ENCODE peak calls at places on chromosomes 6 and 20, in four cellular contexts. L is mammary epithelial cell, H is H1, S is astrocyte. D is an unnamed sample.
A peak's percentile ranks its signal among the peaks of the same experiment; 100 is the strongest.

GRCh38 chr6:156934054-156934424 is 156.9 kb downstream of the ARID1B start:
- DNase-seq in L (peak; percentile 16), H (no peak), S (no peak), D (no peak)

GRCh38 chr6:129251669-129252376 is 368.9 kb downstream of the LAMA2 start:
- DNase-seq in L (peak; percentile 58), H (peak; percentile 57), S (peak; percentile 61), D (peak; percentile 34)

GRCh38 chr6:52049252-52050050 is 38.0 kb downstream of the PKHD1 start:
- DNase-seq in L (peak; percentile 13), H (no peak), S (peak; percentile 8), D (no peak)

GRCh38 chr20:47318596-47319516 is 37.6 kb downstream of the ZMYND8 start:
- DNase-seq in L (peak; percentile 63), H (no peak), S (peak; percentile 66), D (peak; percentile 84)

GRCh38 chr6:139539852-139540251 is 165.4 kb upstream of the CITED2 start:
- DNase-seq in L (no peak), H (peak; percentile 34), S (peak; percentile 97), D (peak; percentile 85)

GRCh38 chr6:122872311-122872710 is 83.3 kb downstream of the SMPDL3A start:
- DNase-seq in L (no peak), H (no peak), S (no peak), D (no peak)

GRCh38 chr20:14333734-14334133 is 3.7 kb downstream of the FLRT3 start:
- DNase-seq in L (no peak), H (no peak), S (no peak), D (no peak)

GRCh38 chr20:20060234-20060998 is 8.1 kb downstream of the CFAP61 start:
- DNase-seq in L (no peak), H (no peak), S (no peak), D (no peak)

GRCh38 chr6:85997206-85997605 is 354.5 kb upstream of the SYNCRIP start:
- DNase-seq in L (no peak), H (no peak), S (no peak), D (no peak)

GRCh38 chr6:158322724-158323560 is 10.7 kb downstream of the TULP4 start:
- DNase-seq in L (peak; percentile 89), H (no peak), S (peak; percentile 85), D (no peak)

GRCh38 chr20:17990278-17990972 is 21.6 kb downstream of the MGME1 start:
- DNase-seq in L (no peak), H (no peak), S (no peak), D (no peak)

GRCh38 chr6:148509789-148510581 is 167.3 kb downstream of the SASH1 start:
- DNase-seq in L (peak; percentile 79), H (no peak), S (peak; percentile 96), D (no peak)

GRCh38 chr6:31940256-31940664 is 5.6 kb upstream of the CFB start:
- DNase-seq in L (peak; percentile 32), H (no peak), S (peak; percentile 7), D (peak; percentile 83)

GRCh38 chr6:151493495-151494234 is at the start of gene CCDC170:
- DNase-seq in L (no peak), H (no peak), S (peak; percentile 5), D (peak; percentile 90)

GRCh38 chr6:130223508-130223907 is 757 bp upstream of the SAMD3 start:
- DNase-seq in L (peak; percentile 16), H (no peak), S (no peak), D (no peak)

GRCh38 chr6:69162811-69163210 is 527.7 kb downstream of the ADGRB3 start:
- DNase-seq in L (no peak), H (no peak), S (peak; percentile 29), D (no peak)

GRCh38 chr6:106315765-106316375 is 9.7 kb downstream of the ATG5 start:
- DNase-seq in L (peak; percentile 50), H (no peak), S (peak; percentile 12), D (no peak)

GRCh38 chr20:13229538-13229937 is 8.5 kb downstream of the ISM1 start:
- DNase-seq in L (no peak), H (no peak), S (no peak), D (no peak)

DNA sequence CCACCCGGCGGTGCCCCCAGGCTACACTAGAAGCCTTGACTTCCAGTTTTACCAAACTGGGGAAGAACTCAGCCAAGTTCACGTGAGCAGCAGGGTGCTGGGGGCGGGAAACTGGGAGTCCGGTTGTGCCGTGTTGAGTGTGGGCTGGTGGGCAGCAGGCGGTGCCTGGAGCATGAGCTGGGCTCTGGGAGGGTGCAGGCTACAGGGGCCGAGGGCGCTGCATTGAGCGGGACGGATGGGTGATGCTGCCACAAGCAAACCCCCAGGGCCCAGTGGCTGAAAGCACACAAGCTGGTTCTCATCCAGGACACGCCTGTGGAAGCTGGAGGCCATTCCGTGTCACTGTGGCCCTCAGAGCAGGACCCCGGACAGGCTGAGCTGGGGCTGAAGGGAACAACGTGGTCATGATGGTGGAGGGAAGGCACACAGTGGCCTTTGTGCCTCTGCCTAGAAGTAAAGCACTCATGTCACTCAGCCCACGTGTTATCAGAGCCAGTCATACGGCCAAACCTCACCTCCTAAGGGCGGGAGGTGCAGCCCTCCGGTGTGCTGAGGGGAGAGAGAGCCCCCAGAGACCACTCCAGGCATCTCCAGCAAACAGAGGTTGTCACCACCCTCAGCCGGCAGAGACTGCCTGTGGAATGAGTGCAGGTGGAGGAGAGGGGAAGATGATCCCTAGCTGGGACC is 29.5 kb downstream of the RBM38 start:
- DNase-seq in L (no peak), H (no peak), S (no peak), D (no peak)
- H2AFZ ChIP-seq in L (no peak overlapping the region), H (peak overlapping the region; percentile 3), S (no peak overlapping the region), D (no peak overlapping the region)

GRCh38 chr6:37225350-37226169 is 32.0 kb upstream of the TBC1D22B start:
- DNase-seq in L (no peak), H (no peak), S (no peak), D (no peak)
- H3K9me3 ChIP-seq in L (no peaks in the 10 kb centered on the region), H (no peaks in the 10 kb centered on the region), S (no peaks in the 10 kb centered on the region), D (no peaks in the 10 kb centered on the region)

DNA sequence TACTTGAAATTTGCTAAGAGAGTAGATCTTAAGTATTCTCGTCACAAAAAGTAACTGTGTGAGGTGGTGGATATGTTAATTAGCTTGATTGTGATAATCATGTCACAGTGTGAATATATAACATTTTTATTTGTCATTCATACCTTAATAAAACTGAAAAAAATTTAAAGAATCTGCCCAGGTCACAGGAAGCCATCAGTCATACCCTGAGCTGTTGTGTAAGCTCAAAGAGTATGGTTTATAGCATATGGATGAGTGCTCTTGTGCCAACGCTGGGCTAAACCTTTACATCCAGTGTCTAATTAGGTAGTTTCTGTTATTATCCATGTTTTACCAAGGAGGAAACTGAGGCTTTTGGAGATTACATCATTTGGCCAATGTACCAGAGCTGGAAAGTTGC is 11.3 kb downstream of the PKIG start:
- DNase-seq in L (no peak), H (no peak), S (no peak), D (no peak)
- H2AFZ ChIP-seq in L (no peak overlapping the region), H (no peak overlapping the region), S (no peak overlapping the region), D (no peak overlapping the region)

GRCh38 chr6:168496932-168497331 is 55.9 kb downstream of the SMOC2 start:
- DNase-seq in L (no peak), H (no peak), S (no peak), D (no peak)
- H3K9me3 ChIP-seq in L (peaks cover 44% of the 10 kb centered on the region), H (no peaks in the 10 kb centered on the region), S (no peaks in the 10 kb centered on the region), D (no peaks in the 10 kb centered on the region)

GRCh38 chr6:137313928-137314855 is 95.0 kb upstream of the IFNGR1 start:
- DNase-seq in L (peak; percentile 30), H (no peak), S (peak; percentile 47), D (peak; percentile 80)
- H2AFZ ChIP-seq in L (no peak overlapping the region), H (no peak overlapping the region), S (no peak overlapping the region), D (no peak overlapping the region)

GRCh38 chr20:56005389-56005715 is at the start of gene CBLN4:
- DNase-seq in L (no peak), H (no peak), S (no peak), D (no peak)
- H3K9me3 ChIP-seq in L (no peaks in the 10 kb centered on the region), H (peaks cover under 1% of the 10 kb centered on the region), S (no peaks in the 10 kb centered on the region), D (no peaks in the 10 kb centered on the region)

GRCh38 chr6:6859722-6860121 is 248.0 kb upstream of the RREB1 start:
- DNase-seq in L (no peak), H (no peak), S (no peak), D (no peak)
- H2AFZ ChIP-seq in L (no peak overlapping the region), H (no peak overlapping the region), S (no peak overlapping the region), D (no peak overlapping the region)

DNA sequence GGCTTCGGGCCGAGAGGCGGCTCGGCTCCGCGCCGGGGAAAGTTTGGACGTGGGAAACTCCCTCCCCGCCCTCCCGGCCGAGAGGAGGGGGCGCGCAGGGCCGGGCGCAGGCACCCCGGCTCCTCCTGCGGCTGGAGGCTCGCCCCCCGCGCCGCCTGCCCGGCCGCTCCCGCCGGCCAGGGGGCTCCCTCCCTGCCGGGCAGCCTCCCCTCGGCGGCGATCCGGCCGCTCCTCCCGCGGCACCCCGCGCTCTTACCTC is 370 bp downstream of the CDH22 start:
- DNase-seq in L (no peak), H (no peak), S (no peak), D (no peak)
- H3K9me3 ChIP-seq in L (no peaks in the 10 kb centered on the region), H (no peaks in the 10 kb centered on the region), S (no peaks in the 10 kb centered on the region), D (no peaks in the 10 kb centered on the region)

GRCh38 chr6:38262609-38263008 is 377.1 kb downstream of the BTBD9 start:
- DNase-seq in L (peak; percentile 60), H (no peak), S (peak; percentile 83), D (peak; percentile 69)
- H2AFZ ChIP-seq in L (peak overlapping the region; percentile 3), H (no peak overlapping the region), S (no peak overlapping the region), D (no peak overlapping the region)

DNA sequence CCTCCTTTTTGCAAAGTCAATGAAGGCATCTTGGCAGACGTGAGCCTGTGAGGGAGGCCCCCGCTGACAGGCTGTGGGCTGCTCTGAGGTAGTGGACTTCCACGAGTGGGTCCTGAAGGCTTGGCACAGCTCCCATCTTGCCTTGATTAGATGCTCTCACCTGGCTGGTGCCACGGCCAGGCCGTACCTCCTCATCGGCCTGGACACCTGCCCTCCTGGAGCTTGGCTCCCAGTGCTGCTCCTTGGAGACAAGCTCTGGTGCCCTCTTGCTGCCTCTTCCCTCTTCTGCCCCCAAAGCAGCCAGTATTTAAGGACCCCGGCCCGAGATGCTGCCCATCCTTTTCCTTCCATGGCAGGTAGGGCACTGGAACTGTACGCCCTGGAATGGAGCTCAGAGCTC is 93.5 kb downstream of the ERMARD start:
- DNase-seq in L (no peak), H (no peak), S (no peak), D (peak; percentile 13)
- H3K9me3 ChIP-seq in L (no peaks in the 10 kb centered on the region), H (no peaks in the 10 kb centered on the region), S (peaks cover 3% of the 10 kb centered on the region), D (no peaks in the 10 kb centered on the region)